ENCODE peak calls at places on chromosomes 6 and 20, in six cellular contexts. One of them, this sample, is unnamed.

GRCh38 chr6:20915150-20915549 is 380.9 kb downstream of the CDKAL1 start:
- DNase-seq in transverse colon: no peak
- DNase-seq in right cardiac atrium: no peak
- DNase-seq in PC-9: no peak
- DNase-seq in uterus: no peak
- DNase-seq in H9: no peak
- DNase-seq in this sample: no peak

GRCh38 chr20:16491277-16491912 is 81.9 kb downstream of the KIF16B start:
- DNase-seq in transverse colon: peak; percentile 36
- DNase-seq in right cardiac atrium: no peak
- DNase-seq in PC-9: no peak
- DNase-seq in uterus: no peak
- DNase-seq in H9: no peak
- DNase-seq in this sample: no peak

GRCh38 chr6:96809119-96809518 is 28.2 kb downstream of the GPR63 start:
- DNase-seq in transverse colon: no peak
- DNase-seq in right cardiac atrium: no peak
- DNase-seq in PC-9: no peak
- DNase-seq in uterus: no peak
- DNase-seq in H9: no peak
- DNase-seq in this sample: no peak

GRCh38 chr20:11849270-11849920 is 68.3 kb upstream of the BTBD3 start:
- DNase-seq in transverse colon: no peak
- DNase-seq in right cardiac atrium: no peak
- DNase-seq in PC-9: no peak
- DNase-seq in uterus: no peak
- DNase-seq in H9: no peak
- DNase-seq in this sample: no peak

GRCh38 chr6:6823568-6824224 is 235.2 kb downstream of the LY86 start:
- DNase-seq in transverse colon: no peak
- DNase-seq in right cardiac atrium: no peak
- DNase-seq in PC-9: peak; percentile 70
- DNase-seq in uterus: no peak
- DNase-seq in H9: no peak
- DNase-seq in this sample: no peak

GRCh38 chr20:8480597-8480996 is 348.5 kb downstream of the PLCB1 start:
- DNase-seq in transverse colon: no peak
- DNase-seq in right cardiac atrium: no peak
- DNase-seq in PC-9: no peak
- DNase-seq in uterus: no peak
- DNase-seq in H9: no peak
- DNase-seq in this sample: no peak

GRCh38 chr6:113856011-113856551 is 1.1 kb upstream of the MARCKS start:
- DNase-seq in transverse colon: peak; percentile 39
- DNase-seq in right cardiac atrium: peak; percentile 27
- DNase-seq in PC-9: no peak
- DNase-seq in uterus: no peak
- DNase-seq in H9: peak; percentile 28
- DNase-seq in this sample: no peak

GRCh38 chr6:3159805-3160781 is 2.7 kb upstream of the TUBB2A start:
- DNase-seq in transverse colon: peak; percentile 84
- DNase-seq in right cardiac atrium: peak; percentile 54
- DNase-seq in PC-9: peak; percentile 74
- DNase-seq in uterus: no peak
- DNase-seq in H9: peak; percentile 76
- DNase-seq in this sample: no peak

GRCh38 chr20:35788796-35789195 is 17.0 kb downstream of the PHF20 start:
- DNase-seq in transverse colon: no peak
- DNase-seq in right cardiac atrium: no peak
- DNase-seq in PC-9: peak; percentile 45
- DNase-seq in uterus: no peak
- DNase-seq in H9: no peak
- DNase-seq in this sample: no peak

GRCh38 chr20:43937586-43937985 is 22.9 kb downstream of the TOX2 start:
- DNase-seq in transverse colon: no peak
- DNase-seq in right cardiac atrium: no peak
- DNase-seq in PC-9: no peak
- DNase-seq in uterus: no peak
- DNase-seq in H9: no peak
- DNase-seq in this sample: no peak

GRCh38 chr6:32807020-32807580 is 9.7 kb downstream of the HLA-DOB start:
- DNase-seq in transverse colon: no peak
- DNase-seq in right cardiac atrium: no peak
- DNase-seq in PC-9: no peak
- DNase-seq in uterus: no peak
- DNase-seq in H9: peak; percentile 63
- DNase-seq in this sample: no peak

GRCh38 chr20:37939701-37940151 is 36.8 kb downstream of the VSTM2L start:
- DNase-seq in transverse colon: no peak
- DNase-seq in right cardiac atrium: no peak
- DNase-seq in PC-9: no peak
- DNase-seq in uterus: no peak
- DNase-seq in H9: no peak
- DNase-seq in this sample: no peak

GRCh38 chr6:25302677-25303128 is 23.5 kb downstream of the CARMIL1 start:
- DNase-seq in transverse colon: no peak
- DNase-seq in right cardiac atrium: no peak
- DNase-seq in PC-9: no peak
- DNase-seq in uterus: no peak
- DNase-seq in H9: no peak
- DNase-seq in this sample: no peak

GRCh38 chr20:62269871-62270270 is 31.6 kb downstream of the OSBPL2 start:
- DNase-seq in transverse colon: no peak
- DNase-seq in right cardiac atrium: no peak
- DNase-seq in PC-9: no peak
- DNase-seq in uterus: no peak
- DNase-seq in H9: no peak
- DNase-seq in this sample: no peak

GRCh38 chr6:170074907-170075306 is 216.0 kb downstream of the DLL1 start:
- DNase-seq in transverse colon: peak; percentile 7
- DNase-seq in right cardiac atrium: no peak
- DNase-seq in PC-9: no peak
- DNase-seq in uterus: peak; percentile 7
- DNase-seq in H9: peak; percentile 21
- DNase-seq in this sample: no peak

GRCh38 chr6:35402136-35402855 is 49.8 kb upstream of the FANCE start:
- DNase-seq in transverse colon: no peak
- DNase-seq in right cardiac atrium: no peak
- DNase-seq in PC-9: peak; percentile 71
- DNase-seq in uterus: no peak
- DNase-seq in H9: peak; percentile 15
- DNase-seq in this sample: no peak

GRCh38 chr6:35663001-35663400 is 25.7 kb downstream of the FKBP5 start:
- DNase-seq in transverse colon: no peak
- DNase-seq in right cardiac atrium: no peak
- DNase-seq in PC-9: no peak
- DNase-seq in uterus: no peak
- DNase-seq in H9: no peak
- DNase-seq in this sample: no peak

GRCh38 chr6:20632696-20633095 is 98.4 kb downstream of the CDKAL1 start:
- DNase-seq in transverse colon: no peak
- DNase-seq in right cardiac atrium: no peak
- DNase-seq in PC-9: no peak
- DNase-seq in uterus: no peak
- DNase-seq in H9: no peak
- DNase-seq in this sample: no peak

GRCh38 chr6:166351715-166352285 is 9.5 kb upstream of the SFT2D1 start:
- DNase-seq in transverse colon: peak; percentile 45
- DNase-seq in right cardiac atrium: no peak
- DNase-seq in PC-9: no peak
- DNase-seq in uterus: no peak
- DNase-seq in H9: no peak
- DNase-seq in this sample: no peak

GRCh38 chr6:166410426-166410935 is 27.7 kb upstream of the MPC1 start:
- DNase-seq in transverse colon: no peak
- DNase-seq in right cardiac atrium: no peak
- DNase-seq in PC-9: no peak
- DNase-seq in uterus: no peak
- DNase-seq in H9: no peak
- DNase-seq in this sample: no peak

GRCh38 chr6:43009124-43009523 is 4.6 kb downstream of the MEA1 start:
- DNase-seq in transverse colon: no peak
- DNase-seq in right cardiac atrium: peak; percentile 41
- DNase-seq in PC-9: no peak
- DNase-seq in uterus: no peak
- DNase-seq in H9: no peak
- DNase-seq in this sample: peak; percentile 75

GRCh38 chr6:4394786-4395185 is 259.4 kb upstream of the ECI2 start:
- DNase-seq in transverse colon: no peak
- DNase-seq in right cardiac atrium: no peak
- DNase-seq in PC-9: peak; percentile 65
- DNase-seq in uterus: no peak
- DNase-seq in H9: no peak
- DNase-seq in this sample: no peak

GRCh38 chr6:124203812-124204167 is 400.1 kb downstream of the NKAIN2 start:
- DNase-seq in transverse colon: no peak
- DNase-seq in right cardiac atrium: no peak
- DNase-seq in PC-9: no peak
- DNase-seq in uterus: no peak
- DNase-seq in H9: no peak
- DNase-seq in this sample: no peak

GRCh38 chr20:19757487-19757972 is 528 bp upstream of the RIN2 start:
- DNase-seq in transverse colon: peak; percentile 74
- DNase-seq in right cardiac atrium: peak; percentile 89
- DNase-seq in PC-9: peak; percentile 71
- DNase-seq in uterus: peak; percentile 88
- DNase-seq in H9: peak; percentile 70
- DNase-seq in this sample: peak; percentile 94

GRCh38 chr6:98980814-98981213 is 33.1 kb upstream of the FBXL4 start:
- DNase-seq in transverse colon: no peak
- DNase-seq in right cardiac atrium: no peak
- DNase-seq in PC-9: no peak
- DNase-seq in uterus: no peak
- DNase-seq in H9: peak; percentile 63
- DNase-seq in this sample: no peak

DNA sequence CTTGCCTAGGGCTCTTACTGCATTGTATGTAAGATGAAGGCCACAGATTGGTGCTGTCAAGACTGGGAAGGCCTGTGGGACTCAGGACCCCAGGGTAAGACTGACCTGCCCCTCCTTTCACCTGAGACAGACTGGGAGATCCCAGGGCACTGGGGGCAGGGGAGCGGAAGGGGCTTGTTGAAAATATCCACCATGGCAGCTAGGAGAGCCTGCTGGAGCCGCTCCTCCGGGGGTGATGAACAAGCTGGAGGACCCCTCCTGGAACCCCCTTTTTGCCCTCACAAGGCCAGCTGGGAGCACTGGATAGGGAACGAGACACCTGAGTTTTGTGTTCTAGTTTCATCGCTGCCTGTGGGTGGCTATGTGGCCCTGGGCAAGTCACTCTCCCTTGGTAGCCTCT is 9.2 kb upstream of the SDCBP2 start:
- DNase-seq in transverse colon: no peak
- DNase-seq in right cardiac atrium: no peak
- DNase-seq in PC-9: no peak
- DNase-seq in uterus: no peak
- DNase-seq in H9: peak; percentile 12
- DNase-seq in this sample: no peak
- H3K4me1 ChIP-seq in transverse colon: peaks cover 6% of the 10 kb centered on the region
- H3K4me1 ChIP-seq in right cardiac atrium: peaks cover 15% of the 10 kb centered on the region
- H3K4me1 ChIP-seq in PC-9: no peaks in the 10 kb centered on the region
- H3K4me1 ChIP-seq in uterus: no peaks in the 10 kb centered on the region
- H3K4me1 ChIP-seq in H9: no peaks in the 10 kb centered on the region
- H3K4me1 ChIP-seq in this sample: peaks cover 21% of the 10 kb centered on the region

DNA sequence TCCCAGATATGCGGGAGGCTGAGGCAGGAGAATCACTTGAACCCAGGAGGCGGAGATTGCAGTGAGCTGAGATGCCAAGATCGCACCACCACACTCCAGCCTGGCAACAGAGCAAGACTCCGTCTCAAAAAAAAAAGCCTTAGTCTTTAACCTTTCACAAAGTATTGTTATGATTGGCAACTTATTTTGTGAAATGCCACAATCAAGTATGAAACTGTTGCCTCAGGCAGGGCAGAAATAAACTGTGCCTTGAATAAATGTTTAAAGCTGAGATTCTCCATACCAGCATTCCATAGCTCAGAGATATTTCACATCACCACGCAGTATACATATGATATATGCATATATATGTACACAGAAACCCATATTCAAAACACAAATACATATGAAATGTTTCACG is 120.1 kb upstream of the CCDC28A start:
- DNase-seq in transverse colon: no peak
- DNase-seq in right cardiac atrium: no peak
- DNase-seq in PC-9: no peak
- DNase-seq in uterus: no peak
- DNase-seq in H9: no peak
- DNase-seq in this sample: no peak
- H3K27ac ChIP-seq in transverse colon: no peak overlapping the region
- H3K27ac ChIP-seq in right cardiac atrium: no peak overlapping the region
- H3K27ac ChIP-seq in PC-9: no peak overlapping the region
- H3K27ac ChIP-seq in uterus: no peak overlapping the region
- H3K27ac ChIP-seq in H9: no peak overlapping the region
- H3K27ac ChIP-seq in this sample: no peak overlapping the region

DNA sequence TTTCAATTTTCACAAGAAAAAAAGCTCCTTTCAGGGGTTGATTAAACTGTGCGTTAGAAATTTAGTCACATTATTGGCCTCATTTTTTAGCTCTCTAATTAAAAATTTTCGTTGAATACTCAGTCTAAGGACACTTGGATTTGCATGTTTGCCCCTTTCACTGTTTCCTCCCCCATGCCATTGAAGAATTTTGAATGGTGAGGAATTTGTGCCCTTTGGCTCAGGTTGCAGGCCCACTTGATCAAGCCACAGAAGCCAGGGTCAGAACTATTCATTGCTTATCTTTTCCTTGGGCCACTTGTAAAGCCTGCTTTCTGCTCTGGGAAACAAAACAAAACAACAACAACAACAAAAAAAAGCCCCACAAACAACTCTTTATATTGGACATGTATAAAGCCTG is 12.2 kb downstream of the LIN28B start:
- DNase-seq in transverse colon: no peak
- DNase-seq in right cardiac atrium: no peak
- DNase-seq in PC-9: no peak
- DNase-seq in uterus: no peak
- DNase-seq in H9: no peak
- DNase-seq in this sample: no peak
- H3K4me1 ChIP-seq in transverse colon: no peaks in the 10 kb centered on the region
- H3K4me1 ChIP-seq in right cardiac atrium: no peaks in the 10 kb centered on the region
- H3K4me1 ChIP-seq in PC-9: no peaks in the 10 kb centered on the region
- H3K4me1 ChIP-seq in uterus: no peaks in the 10 kb centered on the region
- H3K4me1 ChIP-seq in H9: peaks cover 6% of the 10 kb centered on the region
- H3K4me1 ChIP-seq in this sample: no peaks in the 10 kb centered on the region

DNA sequence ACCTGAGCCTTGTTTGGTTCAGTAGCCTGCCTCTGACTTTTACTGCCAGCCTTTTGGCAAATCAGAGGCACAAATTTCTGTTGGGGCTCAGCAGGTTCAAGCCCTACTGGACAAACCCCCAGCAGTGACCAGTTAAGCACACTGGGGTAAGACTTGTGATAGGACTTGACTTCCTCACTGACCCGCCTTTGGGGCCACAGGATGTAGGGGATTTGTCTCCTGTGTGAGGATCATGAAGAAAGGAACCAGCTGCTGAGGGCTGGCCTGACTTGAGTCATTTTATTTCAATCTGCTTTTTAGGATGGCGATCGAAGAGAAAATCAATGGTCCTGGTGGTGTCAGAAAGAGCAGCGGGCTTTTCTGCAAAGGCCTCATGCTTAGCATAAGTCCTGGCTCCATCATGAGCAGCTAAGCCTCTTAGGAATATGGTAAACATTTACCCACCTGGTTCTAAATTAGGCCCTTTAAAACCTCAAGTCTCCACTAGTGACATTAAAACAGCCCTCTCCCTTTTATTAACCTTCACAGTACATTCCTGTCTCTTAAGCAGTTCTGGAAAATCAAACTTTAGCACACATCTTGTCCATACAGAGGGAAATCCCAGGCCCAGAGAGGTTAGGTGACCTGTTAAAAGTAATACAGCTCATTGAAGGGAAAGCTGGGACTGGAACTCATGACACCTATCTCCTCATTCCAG is 16.6 kb downstream of the CHMP4B start:
- DNase-seq in transverse colon: no peak
- DNase-seq in right cardiac atrium: no peak
- DNase-seq in PC-9: no peak
- DNase-seq in uterus: no peak
- DNase-seq in H9: no peak
- DNase-seq in this sample: no peak
- H3K27ac ChIP-seq in transverse colon: peak overlapping the region; percentile 81
- H3K27ac ChIP-seq in right cardiac atrium: no peak overlapping the region
- H3K27ac ChIP-seq in PC-9: no peak overlapping the region
- H3K27ac ChIP-seq in uterus: peak overlapping the region; percentile 33
- H3K27ac ChIP-seq in H9: no peak overlapping the region
- H3K27ac ChIP-seq in this sample: no peak overlapping the region

This sample was measured in heart left ventricle.